ENCODE peak calls at places on chromosomes 16 and 17, in seven cellular contexts. Z is uterus, X is lung, D is left lung, L is IMR-90, W is pancreas, T is prostate gland. Y is an unnamed sample.
A peak's percentile ranks its signal among the peaks of the same experiment; 100 is the strongest.

GRCh38 chr17:74734256-74734655 is 2.8 kb upstream of the RAB37 start:
- DNase-seq in Z (no peak), X (no peak), D (no peak), L (no peak), W (no peak), T (no peak), Y (no peak)

GRCh38 chr16:67444259-67445125 is 13.6 kb downstream of the HSD11B2 start:
- DNase-seq in Z (no peak), X (no peak), D (no peak), L (no peak), W (no peak), T (no peak), Y (no peak)

GRCh38 chr17:43952724-43953666 is 745 bp downstream of the PYY start:
- DNase-seq in Z (no peak), X (no peak), D (no peak), L (no peak), W (no peak), T (no peak), Y (no peak)

GRCh38 chr17:75876938-75877751 is 1.2 kb downstream of the TRIM47 start:
- DNase-seq in Z (peak; percentile 98), X (peak; percentile 91), D (peak; percentile 93), L (peak; percentile 97), W (peak; percentile 94), T (peak; percentile 75), Y (peak; percentile 97)

GRCh38 chr16:67000384-67001158 is 12.2 kb downstream of the CES4A start:
- DNase-seq in Z (peak; percentile 55), X (peak; percentile 66), D (peak; percentile 69), L (no peak), W (peak; percentile 59), T (peak; percentile 62), Y (no peak)

GRCh38 chr16:8720080-8720966 is 45.9 kb downstream of the ABAT start:
- DNase-seq in Z (no peak), X (no peak), D (no peak), L (no peak), W (no peak), T (no peak), Y (no peak)

GRCh38 chr17:72297326-72298115 is 176.7 kb downstream of the SOX9 start:
- DNase-seq in Z (no peak), X (no peak), D (no peak), L (peak; percentile 69), W (no peak), T (no peak), Y (no peak)

GRCh38 chr17:76872874-76873221 is 4.6 kb downstream of the MGAT5B start:
- DNase-seq in Z (no peak), X (no peak), D (no peak), L (no peak), W (no peak), T (no peak), Y (no peak)

GRCh38 chr17:8155341-8156173 is 3.4 kb upstream of the PER1 start:
- DNase-seq in Z (no peak), X (no peak), D (no peak), L (no peak), W (no peak), T (peak; percentile 72), Y (no peak)

GRCh38 chr17:17725853-17726720 is 44.8 kb downstream of the RAI1 start:
- DNase-seq in Z (no peak), X (no peak), D (no peak), L (no peak), W (no peak), T (no peak), Y (no peak)

GRCh38 chr17:4160294-4160859 is 17.4 kb downstream of the CYB5D2 start:
- DNase-seq in Z (no peak), X (no peak), D (no peak), L (no peak), W (no peak), T (no peak), Y (no peak)

GRCh38 chr17:51257150-51258081 is 2.4 kb downstream of the MBTD1 start:
- DNase-seq in Z (no peak), X (no peak), D (no peak), L (no peak), W (no peak), T (no peak), Y (no peak)

GRCh38 chr16:65910291-65910690 is 456.2 kb upstream of the CDH5 start:
- DNase-seq in Z (no peak), X (no peak), D (no peak), L (no peak), W (no peak), T (no peak), Y (no peak)

GRCh38 chr17:17853811-17854527 is 17.2 kb upstream of the SREBF1 start:
- DNase-seq in Z (no peak), X (no peak), D (no peak), L (no peak), W (no peak), T (no peak), Y (no peak)

GRCh38 chr17:13310858-13311257 is 290.9 kb downstream of the HS3ST3A1 start:
- DNase-seq in Z (no peak), X (no peak), D (no peak), L (no peak), W (no peak), T (no peak), Y (no peak)

GRCh38 chr17:8151641-8152111 is 528 bp downstream of the PER1 start:
- DNase-seq in Z (peak; percentile 93), X (peak; percentile 89), D (peak; percentile 85), L (peak; percentile 67), W (peak; percentile 77), T (peak; percentile 83), Y (no peak)

GRCh38 chr17:77846531-77847085 is 111.9 kb upstream of the TNRC6C start:
- DNase-seq in Z (no peak), X (no peak), D (no peak), L (no peak), W (no peak), T (no peak), Y (no peak)

GRCh38 chr16:4883501-4883900 is 36.2 kb downstream of the UBN1 start:
- DNase-seq in Z (no peak), X (no peak), D (no peak), L (no peak), W (no peak), T (no peak), Y (no peak)

GRCh38 chr17:42895185-42895555 is 5.4 kb upstream of the G6PC1 start:
- DNase-seq in Z (peak; percentile 76), X (peak; percentile 60), D (peak; percentile 68), L (peak; percentile 90), W (peak; percentile 74), T (peak; percentile 15), Y (no peak)

GRCh38 chr16:29876186-29876577 is 13.2 kb upstream of the CDIPT start:
- DNase-seq in Z (no peak), X (no peak), D (no peak), L (no peak), W (no peak), T (no peak), Y (no peak)
- H3K4me3 ChIP-seq in Z (no peak overlapping the region), X (no peak overlapping the region), D (peak overlapping the region; percentile 35), L (no peak overlapping the region), W (no peak overlapping the region), T (no peak overlapping the region), Y (no peak overlapping the region)

GRCh38 chr17:31492880-31493655 is 101.6 kb downstream of the RAB11FIP4 start:
- DNase-seq in Z (no peak), X (peak; percentile 66), D (peak; percentile 83), L (no peak), W (peak; percentile 62), T (no peak), Y (no peak)
- H3K4me1 ChIP-seq in Z (no peaks in the 10 kb centered on the region), X (no peaks in the 10 kb centered on the region), D (peaks cover 13% of the 10 kb centered on the region), L (no peaks in the 10 kb centered on the region), W (peaks cover 66% of the 10 kb centered on the region), T (no peaks in the 10 kb centered on the region), Y (peaks cover 9% of the 10 kb centered on the region)

GRCh38 chr16:58713742-58714141 is 20.4 kb downstream of the GOT2 start:
- DNase-seq in Z (no peak), X (no peak), D (no peak), L (no peak), W (no peak), T (no peak), Y (no peak)

GRCh38 chr16:58709338-58709737 is 24.8 kb upstream of the SLC38A7 start:
- DNase-seq in Z (no peak), X (no peak), D (no peak), L (no peak), W (no peak), T (no peak), Y (no peak)
- H3K36me3 ChIP-seq in Z (no peaks in the 10 kb centered on the region), X (peaks cover 38% of the 10 kb centered on the region), D (peaks cover 84% of the 10 kb centered on the region), L (peaks cover 37% of the 10 kb centered on the region), W (peaks cover 23% of the 10 kb centered on the region), T (peaks cover 3% of the 10 kb centered on the region), Y (peaks cover 33% of the 10 kb centered on the region)

DNA sequence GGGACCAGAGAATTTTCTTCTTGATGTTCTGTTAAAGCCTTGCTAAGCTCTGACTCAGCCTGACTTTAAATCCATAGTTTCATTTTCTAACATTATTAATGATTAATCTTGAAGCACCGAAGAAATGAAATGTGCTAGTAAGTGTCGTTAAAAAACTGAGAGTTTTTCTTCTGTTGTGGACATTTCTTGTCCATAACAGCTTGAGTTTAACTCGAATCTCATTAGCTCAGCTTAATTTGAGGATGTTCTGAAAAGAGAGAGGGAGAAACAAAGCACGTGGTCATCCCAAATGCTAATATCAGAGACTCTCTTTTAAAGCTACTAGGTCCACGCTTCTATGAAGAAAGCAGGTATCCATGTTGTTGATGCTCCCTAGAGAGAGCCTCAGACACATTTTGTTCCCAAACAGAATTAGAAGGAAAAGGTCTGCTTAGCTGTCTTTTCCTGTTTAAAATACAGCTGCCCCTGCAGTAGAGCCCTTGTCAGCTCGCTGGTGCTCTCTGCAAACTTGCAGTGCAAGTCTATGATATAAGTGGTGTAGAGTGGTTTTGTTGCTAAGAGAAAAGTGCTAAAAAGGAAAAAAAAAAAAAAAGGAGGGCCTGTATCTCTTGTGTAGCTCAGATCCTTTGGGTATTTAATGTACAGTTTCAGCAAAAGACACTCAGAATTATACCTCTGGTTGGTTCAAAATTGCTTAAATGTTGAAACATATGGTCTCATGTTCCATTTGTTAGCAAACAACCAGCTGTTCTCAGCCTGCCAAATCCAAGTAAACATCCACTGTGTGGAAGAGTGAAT is 191.1 kb upstream of the TBX2 start:
- DNase-seq in Z (no peak), X (no peak), D (no peak), L (peak; percentile 64), W (peak; percentile 20), T (no peak), Y (peak; percentile 34)
- H3K4me3 ChIP-seq in Z (no peak overlapping the region), X (no peak overlapping the region), D (no peak overlapping the region), L (peak overlapping the region; percentile 3), W (peak overlapping the region; percentile 31), T (no peak overlapping the region), Y (no peak overlapping the region)

DNA sequence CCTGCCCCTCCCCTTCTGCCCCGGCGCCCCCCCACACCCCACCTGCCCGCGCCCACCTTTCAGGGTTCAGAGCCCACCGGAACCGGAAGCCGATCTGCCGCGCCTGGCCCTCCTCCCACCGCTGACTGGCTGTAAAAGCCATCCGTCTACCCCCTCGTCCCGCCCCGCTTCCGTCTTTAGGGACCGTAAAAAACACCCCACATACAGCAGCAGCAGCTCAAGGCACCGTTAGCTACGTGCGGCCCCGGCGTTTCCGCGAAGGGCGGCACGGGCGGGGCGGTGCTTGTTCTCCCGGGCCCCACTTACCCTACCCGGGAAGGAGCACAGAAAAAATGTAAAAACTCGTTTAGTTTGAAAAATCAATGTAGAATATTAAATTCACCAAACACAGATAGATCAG is at the start of gene MRPL28:
- DNase-seq in Z (peak; percentile 95), X (peak; percentile 96), D (peak; percentile 94), L (peak; percentile 95), W (peak; percentile 91), T (peak; percentile 93), Y (peak; percentile 89)
- H3K4me1 ChIP-seq in Z (peaks cover 11% of the 10 kb centered on the region), X (no peaks in the 10 kb centered on the region), D (peaks cover 11% of the 10 kb centered on the region), L (peaks cover 7% of the 10 kb centered on the region), W (peaks cover 6% of the 10 kb centered on the region), T (peaks cover 7% of the 10 kb centered on the region), Y (peaks cover 4% of the 10 kb centered on the region)

GRCh38 chr17:49821466-49821865 is 26.4 kb downstream of the TAC4 start:
- DNase-seq in Z (no peak), X (no peak), D (no peak), L (no peak), W (no peak), T (no peak), Y (no peak)
- H3K36me3 ChIP-seq in Z (no peaks in the 10 kb centered on the region), X (peaks cover 51% of the 10 kb centered on the region), D (peaks cover 100% of the 10 kb centered on the region), L (peaks cover 37% of the 10 kb centered on the region), W (peaks cover 40% of the 10 kb centered on the region), T (peaks cover 6% of the 10 kb centered on the region), Y (peaks cover 94% of the 10 kb centered on the region)